ENCODE peak calls at places on chromosomes 5 and 9, in four cellular contexts. K is HepG2, X is WTC11, N is GM12878. Z is an unnamed sample.

GRCh38 chr9:108133101-108133500 is 643.5 kb upstream of the KLF4 start:
- DNase-seq in X (no peak), K (no peak), N (no peak), Z (no peak)

GRCh38 chr9:83065233-83065632 is 2.3 kb upstream of the RASEF start:
- DNase-seq in K (no peak), X (no peak), N (no peak), Z (no peak)

GRCh38 chr5:180348316-180348715 is 4.8 kb downstream of the GFPT2 start:
- DNase-seq in N (no peak), X (no peak), K (no peak), Z (no peak)

GRCh38 chr9:21314152-21314551 is 9.0 kb upstream of the IFNA5 start:
- DNase-seq in N (no peak), K (no peak), X (no peak), Z (no peak)

GRCh38 chr5:159916841-159917761 is 819 bp downstream of the ADRA1B start:
- DNase-seq in K (no peak), X (no peak), N (no peak), Z (no peak)

GRCh38 chr9:76616780-76617179 is 147.5 kb upstream of the PCA3 start:
- DNase-seq in N (no peak), X (no peak), K (no peak), Z (no peak)

GRCh38 chr5:78467744-78468357 is 107.4 kb downstream of the SCAMP1 start:
- DNase-seq in N (peak; percentile 3), K (peak; percentile 31), X (no peak), Z (peak; percentile 26)

GRCh38 chr5:90529939-90530677 is 724 bp upstream of the LYSMD3 start:
- DNase-seq in K (peak; percentile 67), N (peak; percentile 51), X (peak; percentile 67), Z (peak; percentile 50)

GRCh38 chr5:42614509-42614908 is 142.1 kb upstream of the CCDC152 start:
- DNase-seq in K (no peak), N (no peak), X (no peak), Z (no peak)

GRCh38 chr9:85264695-85265094 is 477.1 kb downstream of the AGTPBP1 start:
- DNase-seq in X (no peak), N (no peak), K (no peak), Z (no peak)

GRCh38 chr9:87682085-87682484 is 43.8 kb upstream of the CTSL start:
- DNase-seq in K (no peak), N (no peak), X (no peak), Z (no peak)

GRCh38 chr9:76323481-76323880 is 70.7 kb downstream of the RFK start:
- DNase-seq in K (no peak), N (no peak), X (no peak), Z (no peak)

GRCh38 chr5:177507596-177508216 is 1.9 kb downstream of the DOK3 start:
- DNase-seq in X (no peak), K (no peak), N (no peak), Z (no peak)

GRCh38 chr9:121331992-121332685 is 37.9 kb downstream of the STOM start:
- DNase-seq in N (no peak), K (no peak), X (no peak), Z (no peak)

GRCh38 chr5:1291611-1292080 is 3.2 kb downstream of the TERT start:
- DNase-seq in K (no peak), X (no peak), N (no peak), Z (no peak)

DNA sequence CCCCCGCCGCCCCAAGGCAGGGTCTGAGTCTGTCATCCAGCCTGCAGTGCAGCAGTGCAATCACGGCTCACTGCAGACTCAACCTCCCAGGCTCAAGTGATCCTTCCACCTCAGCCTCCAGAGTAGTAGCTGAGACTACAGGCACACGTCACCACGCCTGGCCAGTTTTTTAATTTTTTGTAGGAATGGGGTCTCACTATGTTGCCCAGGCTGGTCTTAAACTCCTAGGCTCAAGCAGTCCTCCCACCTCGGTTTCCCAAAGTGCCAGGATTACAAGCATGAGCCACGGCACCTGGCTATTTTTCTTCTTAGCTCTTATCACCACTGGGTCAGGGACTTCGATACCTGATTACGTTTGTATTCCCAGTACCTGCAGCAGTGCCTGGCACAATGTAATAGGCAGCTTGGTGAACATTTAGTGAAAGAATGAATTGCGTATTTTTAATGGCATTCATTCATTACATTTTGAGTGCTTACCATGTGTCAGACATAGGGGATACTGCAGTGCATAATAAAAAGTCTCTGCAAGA is 10.3 kb downstream of the LARP1 start:
- DNase-seq in X (no peak), N (no peak), K (no peak), Z (no peak)
- TF ChIP-seq TCF7 in X (no peak), N (no peak), K (no peak), Z (no peak)

GRCh38 chr9:124442360-124442759 is 7.9 kb upstream of the ADGRD2 start:
- DNase-seq in N (no peak), X (no peak), K (no peak), Z (no peak)

GRCh38 chr9:124441291-124441690 is 9.0 kb upstream of the ADGRD2 start:
- DNase-seq in K (no peak), X (no peak), N (no peak), Z (no peak)

GRCh38 chr9:124439661-124440243 is 10.5 kb upstream of the ADGRD2 start:
- DNase-seq in X (peak; percentile 2), N (no peak), K (no peak), Z (no peak)

GRCh38 chr9:124439086-124439485 is 11.2 kb upstream of the ADGRD2 start:
- DNase-seq in X (no peak), K (no peak), N (no peak), Z (no peak)

DNA sequence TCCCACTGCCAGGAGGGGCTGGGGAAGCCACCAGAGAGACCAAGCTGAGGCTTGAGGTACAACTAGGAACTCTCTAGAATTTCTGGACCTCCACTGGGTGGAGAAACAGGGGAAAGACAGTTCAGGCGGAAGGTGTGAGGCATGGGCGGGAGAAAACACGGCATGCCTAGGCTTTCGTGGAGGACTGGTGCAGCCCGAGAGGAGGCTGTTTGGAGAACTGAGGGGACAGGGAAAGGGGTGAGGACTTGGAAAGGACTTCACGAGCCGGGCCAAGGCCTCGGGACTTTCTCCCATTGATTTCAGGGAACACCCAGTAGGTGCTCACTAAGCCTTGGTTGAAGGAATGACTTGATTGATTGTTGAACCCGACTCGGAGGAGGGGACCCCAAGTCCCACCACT is 9.5 kb upstream of the ADGRD2 start:
- DNase-seq in N (no peak), X (no peak), K (no peak), Z (no peak)
- TF ChIP-seq TCF7 in N (no peak), X (no peak), K (no peak), Z (no peak)

GRCh38 chr5:65815156-65815555 is 93.2 kb downstream of the NLN start:
- DNase-seq in X (no peak), N (no peak), K (no peak), Z (no peak)
- TF ChIP-seq TCF7 in X (no peak), N (no peak), K (no peak), Z (no peak)

DNA sequence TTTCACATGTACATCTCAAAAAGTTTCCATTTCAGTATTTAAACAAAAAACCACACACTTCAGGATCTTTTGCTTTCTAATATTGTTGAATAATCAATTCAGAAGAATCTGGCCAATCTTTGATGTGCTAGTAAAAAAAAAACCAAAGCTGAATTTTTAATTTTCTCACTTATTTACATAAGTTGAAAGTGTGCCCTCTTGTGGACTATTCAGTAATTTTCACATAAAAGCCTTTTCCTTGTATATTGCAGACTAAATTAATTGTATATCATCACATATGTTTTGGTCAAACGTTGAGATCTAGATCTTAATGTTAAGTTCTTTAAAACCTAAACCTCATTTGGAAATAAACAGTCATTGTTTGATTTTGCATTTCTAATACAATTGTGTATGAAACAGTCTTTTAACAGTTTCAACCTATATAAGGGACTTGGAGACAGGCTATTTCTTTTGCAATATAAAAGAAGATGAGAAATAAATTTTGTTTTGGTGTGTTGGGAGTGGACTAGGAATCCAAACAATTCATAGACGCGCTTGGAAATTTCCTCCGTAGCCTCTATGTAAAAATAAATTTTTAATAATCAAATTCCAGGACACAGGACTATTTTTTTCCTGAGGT is 68.1 kb downstream of the NIPBL start:
- DNase-seq in K (peak; percentile 49), N (no peak), X (no peak), Z (peak; percentile 12)
- TF ChIP-seq TCF7 in K (no peak), N (no peak), X (no peak), Z (no peak)

GRCh38 chr9:37761511-37761910 is 7.9 kb downstream of the TRMT10B start:
- DNase-seq in N (no peak), K (no peak), X (no peak), Z (no peak)
- TF ChIP-seq TCF7 in N (no peak), K (no peak), X (no peak), Z (no peak)

GRCh38 chr5:171386006-171386671 is 1.5 kb upstream of the NPM1 start:
- DNase-seq in N (no peak), K (no peak), X (no peak), Z (no peak)
- TF ChIP-seq TCF7 in N (no peak), K (no peak), X (no peak), Z (no peak)

DNA sequence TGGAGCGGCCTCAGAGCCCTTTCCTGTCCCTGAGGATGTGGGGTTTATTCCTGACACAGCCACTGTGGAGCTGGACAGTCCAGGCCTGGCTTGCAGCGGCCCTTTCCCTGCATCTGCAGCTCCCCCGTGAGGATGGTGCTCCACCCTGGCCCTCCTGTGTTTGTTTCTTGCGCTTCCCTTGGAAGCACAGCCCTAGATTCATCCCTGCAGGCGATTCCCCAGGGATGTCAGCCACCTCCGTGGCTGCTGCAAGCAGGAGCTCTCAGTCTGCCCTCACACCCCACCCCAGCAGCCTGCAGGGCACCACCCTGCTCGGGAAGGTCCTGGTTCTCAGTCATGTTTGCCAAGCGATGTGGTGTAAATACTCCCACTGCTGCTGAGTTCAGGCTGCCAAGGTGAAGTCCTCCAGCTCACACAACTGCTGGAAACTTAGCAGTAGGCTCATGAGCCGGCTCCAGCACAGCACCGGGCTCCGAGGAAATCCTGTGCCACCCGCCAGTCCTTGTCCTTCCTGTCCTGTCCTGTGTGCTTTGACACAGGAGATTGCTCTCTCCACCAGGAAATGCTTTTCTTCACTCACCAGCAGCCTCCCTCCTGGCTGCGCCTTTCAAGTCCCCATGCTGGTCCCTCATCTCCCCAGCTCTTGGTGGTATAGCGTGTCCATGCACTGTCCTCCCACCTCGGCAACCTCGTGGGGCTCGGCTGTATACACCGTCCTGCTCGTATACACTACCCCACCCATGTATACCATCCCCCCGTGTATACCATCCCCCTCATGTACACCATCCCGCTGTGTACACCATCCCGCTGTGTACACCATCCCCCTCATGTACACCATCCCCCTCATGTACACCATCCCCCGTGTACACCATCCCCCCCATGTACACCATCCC is 16.2 kb downstream of the ROPN1L start:
- DNase-seq in K (no peak), N (no peak), X (no peak), Z (no peak)
- TF ChIP-seq TCF7 in K (no peak), N (no peak), X (no peak), Z (no peak)

GRCh38 chr5:111772456-111772855 is 15.5 kb upstream of the NREP start:
- DNase-seq in X (peak; percentile 63), N (no peak), K (no peak), Z (no peak)
- TF ChIP-seq TCF7 in X (no peak), N (no peak), K (no peak), Z (no peak)

GRCh38 chr5:2375291-2375690 is 376.2 kb downstream of the IRX2 start:
- DNase-seq in N (no peak), K (no peak), X (no peak), Z (no peak)
- TF ChIP-seq TCF7 in N (no peak), K (no peak), X (no peak), Z (no peak)

Z was measured in K562.